ENCODE peak calls at places on chromosomes 5 and 9, in ten cellular contexts. K is suprapubic skin; J is left ventricle myocardium inferior; N is H9; R is CD4-positive, alpha-beta T cell; T is psoas muscle; H is IMR-90; Q is A549; O is heart left ventricle; C is uterus. L is an unnamed sample.

GRCh38 chr5:177392765-177393164 is 7.7 kb downstream of the PFN3 start:
- DNase-seq in K (no peak), J (no peak), N (no peak), R (no peak), T (no peak), H (no peak), Q (no peak), O (no peak), C (no peak), L (no peak)

GRCh38 chr9:83432104-83432627 is 106.0 kb downstream of the FRMD3 start:
- DNase-seq in K (no peak), J (peak; percentile 82), N (peak; percentile 65), R (no peak), T (peak; percentile 66), H (no peak), Q (peak; percentile 62), O (peak; percentile 86), C (peak; percentile 70), L (no peak)

GRCh38 chr9:36985061-36985768 is 48.9 kb downstream of the PAX5 start:
- DNase-seq in K (no peak), J (no peak), N (no peak), R (no peak), T (no peak), H (no peak), Q (no peak), O (no peak), C (no peak), L (no peak)

GRCh38 chr9:15509931-15510788 is 610 bp downstream of the PSIP1 start:
- DNase-seq in K (no peak), J (peak; percentile 38), N (peak; percentile 58), R (peak; percentile 59), T (peak; percentile 32), H (no peak), Q (peak; percentile 20), O (peak; percentile 68), C (peak; percentile 39), L (peak; percentile 32)

GRCh38 chr5:150142800-150143724 is 12.6 kb downstream of the PDGFRB start:
- DNase-seq in K (peak; percentile 94), J (peak; percentile 84), N (no peak), R (no peak), T (peak; percentile 83), H (peak; percentile 98), Q (peak; percentile 78), O (peak; percentile 84), C (peak; percentile 96), L (peak; percentile 94)

GRCh38 chr5:99900302-99900811 is 634.8 kb upstream of the FAM174A start:
- DNase-seq in K (no peak), J (no peak), N (no peak), R (no peak), T (no peak), H (no peak), Q (peak; percentile 27), O (no peak), C (no peak), L (peak; percentile 31)

GRCh38 chr5:42645138-42645537 is 111.5 kb upstream of the CCDC152 start:
- DNase-seq in K (no peak), J (no peak), N (no peak), R (no peak), T (no peak), H (no peak), Q (no peak), O (no peak), C (no peak), L (no peak)

GRCh38 chr5:54272746-54273145 is 37.6 kb downstream of the ARL15 start:
- DNase-seq in K (no peak), J (no peak), N (no peak), R (no peak), T (no peak), H (no peak), Q (no peak), O (no peak), C (no peak), L (no peak)

GRCh38 chr9:137449931-137450537 is 8.9 kb upstream of the ENTPD8 start:
- DNase-seq in K (no peak), J (no peak), N (no peak), R (peak; percentile 59), T (no peak), H (no peak), Q (no peak), O (peak; percentile 61), C (no peak), L (no peak)

GRCh38 chr5:111635151-111635945 is 121.6 kb downstream of the NREP start:
- DNase-seq in K (no peak), J (no peak), N (no peak), R (no peak), T (no peak), H (no peak), Q (no peak), O (no peak), C (no peak), L (no peak)

GRCh38 chr5:131265318-131265803 is 1.5 kb downstream of the CDC42SE2 start:
- DNase-seq in K (no peak), J (no peak), N (no peak), R (no peak), T (no peak), H (peak; percentile 38), Q (peak; percentile 76), O (no peak), C (no peak), L (peak; percentile 40)

GRCh38 chr5:128844354-128844923 is 120.8 kb upstream of the SLC27A6 start:
- DNase-seq in K (no peak), J (no peak), N (no peak), R (no peak), T (no peak), H (peak; percentile 28), Q (peak; percentile 6), O (no peak), C (no peak), L (peak; percentile 37)

GRCh38 chr5:92887254-92887653 is 693.8 kb downstream of the NR2F1-AS1 start:
- DNase-seq in K (no peak), J (no peak), N (no peak), R (no peak), T (no peak), H (no peak), Q (no peak), O (no peak), C (no peak), L (no peak)

GRCh38 chr5:92884464-92884863 is 696.6 kb downstream of the NR2F1-AS1 start:
- DNase-seq in K (no peak), J (no peak), N (no peak), R (no peak), T (no peak), H (no peak), Q (no peak), O (no peak), C (no peak), L (no peak)

GRCh38 chr5:92889140-92889539 is 691.9 kb downstream of the NR2F1-AS1 start:
- DNase-seq in K (no peak), J (no peak), N (no peak), R (no peak), T (no peak), H (no peak), Q (no peak), O (no peak), C (no peak), L (no peak)

GRCh38 chr5:92886751-92887150 is 694.3 kb downstream of the NR2F1-AS1 start:
- DNase-seq in K (no peak), J (no peak), N (no peak), R (no peak), T (no peak), H (no peak), Q (no peak), O (no peak), C (no peak), L (no peak)

GRCh38 chr5:92885950-92886349 is 695.1 kb downstream of the NR2F1-AS1 start:
- DNase-seq in K (no peak), J (no peak), N (peak; percentile 69), R (no peak), T (no peak), H (no peak), Q (peak; percentile 19), O (no peak), C (no peak), L (no peak)
- TF ChIP-seq CTCF in K (no peak), J (no peak), N (peak; percentile 75), R (no peak), T (peak; percentile 14), H (no peak), Q (peak; percentile 19), O (peak; percentile 20), C (no peak), L (no peak)

GRCh38 chr5:78509145-78509865 is 139.3 kb downstream of the LHFPL2 start:
- DNase-seq in K (no peak), J (no peak), N (no peak), R (no peak), T (no peak), H (no peak), Q (no peak), O (no peak), C (no peak), L (no peak)
- H3K27ac ChIP-seq in K (peak overlapping the region; percentile 67), J (peak overlapping the region; percentile 81), N (no peak overlapping the region), R (no peak overlapping the region), T (peak overlapping the region; percentile 73), H (peak overlapping the region; percentile 36), Q (peak overlapping the region; percentile 22), O (peak overlapping the region; percentile 63), C (no peak overlapping the region), L (peak overlapping the region; percentile 64)

DNA sequence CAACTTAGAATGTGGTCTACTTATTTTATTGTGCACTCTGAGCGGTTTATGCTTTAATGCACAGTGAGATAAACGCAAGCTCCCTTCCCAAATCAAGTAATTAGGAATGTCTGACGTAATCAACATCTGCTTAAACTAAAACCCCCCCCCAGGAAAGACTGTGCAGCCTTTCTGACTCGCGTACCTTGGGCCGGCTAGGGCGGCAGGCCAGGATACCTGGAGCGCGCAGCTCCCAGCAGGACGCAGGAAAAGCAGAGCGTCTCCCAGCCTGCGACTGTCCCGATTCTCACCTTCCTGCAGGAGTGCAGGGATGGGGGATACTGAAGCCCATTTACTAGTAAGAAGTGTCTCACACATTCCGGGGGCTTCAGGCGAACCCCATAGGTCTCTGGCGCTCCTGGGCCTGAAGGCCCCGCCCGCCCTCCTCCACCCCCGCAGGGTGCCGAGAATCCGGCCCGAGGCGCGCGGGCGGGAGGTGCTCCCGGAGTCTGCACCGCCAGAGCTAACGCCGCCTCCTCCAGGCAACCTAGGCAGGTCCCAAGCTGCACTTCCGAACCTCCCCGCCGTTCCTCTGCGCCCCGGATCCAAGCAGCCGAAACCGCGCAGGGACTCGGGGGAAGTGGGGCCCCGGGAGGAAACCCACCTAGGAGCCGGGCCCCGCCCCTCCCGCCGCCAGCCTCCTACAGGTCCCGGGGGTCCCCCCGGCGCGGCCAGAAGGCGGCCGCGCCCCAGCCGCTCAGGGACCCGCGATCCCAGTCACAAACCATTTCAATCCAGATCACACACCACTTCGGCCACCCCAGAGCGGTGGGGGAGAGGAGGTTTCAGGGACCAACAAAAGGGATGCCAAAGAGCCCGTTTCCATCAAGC is 1.4 kb downstream of the ROR2 start:
- DNase-seq in K (peak; percentile 87), J (peak; percentile 25), N (peak; percentile 77), R (no peak), T (peak; percentile 31), H (peak; percentile 57), Q (peak; percentile 56), O (no peak), C (peak; percentile 73), L (peak; percentile 75)
- TF ChIP-seq CTCF in K (peak; percentile 43), J (peak; percentile 36), N (peak; percentile 50), R (no peak), T (no peak), H (peak; percentile 19), Q (no peak), O (peak; percentile 10), C (no peak), L (peak; percentile 18)

DNA sequence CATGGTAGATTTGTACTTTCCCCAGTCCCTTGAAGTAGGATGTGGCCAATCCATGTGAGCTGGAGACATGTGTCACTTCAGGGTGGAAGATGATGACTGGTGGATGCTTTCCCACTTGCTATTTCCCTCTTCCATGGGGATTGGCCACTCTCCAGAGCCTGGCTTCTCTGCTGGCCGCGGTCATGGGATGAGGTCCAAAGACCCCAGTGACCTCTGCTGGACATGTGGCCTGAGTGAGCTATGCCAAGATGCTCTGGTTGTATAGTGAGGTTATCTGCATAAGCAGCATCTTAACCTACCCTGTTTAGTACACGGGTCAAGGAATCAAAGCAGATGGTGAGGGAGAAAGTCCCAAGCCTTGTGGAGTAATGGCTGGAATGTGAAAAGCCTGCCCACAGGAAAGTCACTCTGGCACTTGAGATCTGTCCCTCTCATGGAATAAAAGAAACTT is 47.1 kb downstream of the SH3PXD2B start:
- DNase-seq in K (no peak), J (peak; percentile 36), N (no peak), R (no peak), T (no peak), H (peak; percentile 55), Q (no peak), O (no peak), C (peak; percentile 55), L (no peak)
- H3K27ac ChIP-seq in K (peak overlapping the region; percentile 39), J (peak overlapping the region; percentile 40), N (no peak overlapping the region), R (no peak overlapping the region), T (no peak overlapping the region), H (no peak overlapping the region), Q (no peak overlapping the region), O (no peak overlapping the region), C (peak overlapping the region; percentile 93), L (peak overlapping the region; percentile 69)

L was measured in RWPE1.